ENCODE peak calls at places on chromosomes 16 and 17, in five cellular contexts. P, L, C, E and J are unnamed samples.

GRCh38 chr17:32504166-32504990 is 17.6 kb downstream of the CDK5R1 start:
- DNase-seq in P (no peak), L (no peak), C (no peak), E (no peak), J (no peak)

GRCh38 chr17:41836550-41837196 is 641 bp upstream of the NT5C3B start:
- DNase-seq in P (no peak), L (no peak), C (no peak), E (no peak), J (no peak)

GRCh38 chr17:30091166-30091670 is 25.4 kb upstream of the NSRP1 start:
- DNase-seq in P (no peak), L (no peak), C (no peak), E (no peak), J (no peak)

GRCh38 chr16:35585411-35585810 is 2126.0 kb downstream of the TP53TG3F start:
- DNase-seq in P (no peak), L (no peak), C (no peak), E (no peak), J (no peak)

GRCh38 chr16:54326266-54326662 is 39.7 kb upstream of the IRX3 start:
- DNase-seq in P (no peak), L (no peak), C (peak; percentile 67), E (no peak), J (no peak)

GRCh38 chr16:1960665-1961630 is 1.6 kb downstream of the NDUFB10 start:
- DNase-seq in P (no peak), L (no peak), C (no peak), E (no peak), J (no peak)

GRCh38 chr16:51755039-51755501 is 604.0 kb upstream of the SALL1 start:
- DNase-seq in P (no peak), L (no peak), C (no peak), E (no peak), J (no peak)

GRCh38 chr17:79681101-79681621 is 49.6 kb upstream of the ENPP7 start:
- DNase-seq in P (no peak), L (no peak), C (no peak), E (no peak), J (no peak)

GRCh38 chr17:76720211-76720610 is 6.2 kb downstream of the JMJD6 start:
- DNase-seq in P (no peak), L (no peak), C (no peak), E (no peak), J (no peak)

GRCh38 chr17:50029185-50029584 is 26.7 kb upstream of the ITGA3 start:
- DNase-seq in P (no peak), L (no peak), C (no peak), E (no peak), J (no peak)

GRCh38 chr17:3919123-3919624 is 2.9 kb upstream of the P2RX1 start:
- DNase-seq in P (no peak), L (no peak), C (no peak), E (no peak), J (no peak)

GRCh38 chr17:68011199-68011665 is 15.0 kb upstream of the C17orf58 start:
- DNase-seq in P (no peak), L (no peak), C (peak; percentile 11), E (no peak), J (no peak)

GRCh38 chr17:48603959-48604769 is 622 bp downstream of the HOXB6 start:
- DNase-seq in P (no peak), L (no peak), C (no peak), E (no peak), J (no peak)

GRCh38 chr16:70691223-70692129 is 5.6 kb upstream of the MTSS2 start:
- DNase-seq in P (peak; percentile 91), L (peak; percentile 85), C (peak; percentile 87), E (no peak), J (peak; percentile 86)

GRCh38 chr16:51538707-51539604 is 387.9 kb upstream of the SALL1 start:
- DNase-seq in P (no peak), L (no peak), C (no peak), E (peak; percentile 78), J (no peak)

GRCh38 chr16:68790130-68790761 is 53.1 kb upstream of the TANGO6 start:
- DNase-seq in P (peak; percentile 25), L (no peak), C (no peak), E (no peak), J (no peak)

GRCh38 chr17:35171834-35172233 is 22.4 kb downstream of the SLC35G3 start:
- DNase-seq in P (no peak), L (no peak), C (no peak), E (no peak), J (no peak)

GRCh38 chr17:42002792-42003301 is 14.4 kb downstream of the DNAJC7 start:
- DNase-seq in P (no peak), L (no peak), C (peak; percentile 67), E (no peak), J (no peak)

GRCh38 chr17:68290268-68290954 is 516 bp downstream of the SLC16A6 start:
- DNase-seq in P (no peak), L (no peak), C (no peak), E (no peak), J (no peak)

GRCh38 chr17:82013341-82013740 is 9.3 kb downstream of the CENPX start:
- DNase-seq in P (no peak), L (no peak), C (peak; percentile 52), E (no peak), J (peak; percentile 35)

GRCh38 chr17:48995332-48995870 is 1.8 kb upstream of the IGF2BP1 start:
- DNase-seq in P (no peak), L (no peak), C (no peak), E (no peak), J (no peak)

GRCh38 chr17:50111687-50112655 is 16.8 kb downstream of the PDK2 start:
- DNase-seq in P (no peak), L (no peak), C (no peak), E (no peak), J (no peak)

GRCh38 chr17:50721194-50722010 is 2.0 kb downstream of the LUC7L3 start:
- DNase-seq in P (no peak), L (no peak), C (no peak), E (no peak), J (no peak)